ENCODE peak calls at places on chromosome 19, in four cellular contexts. One of them, this sample, is unnamed.

GRCh38 chr19:44772969-44773368 is 4.7 kb upstream of the CBLC start:
- DNase-seq in HEK293T: no peak
- DNase-seq in stimulated activated CD8-positive, alpha-beta memory T cell treated with anti-CD3 and anti-CD28 coated beads, Interleukin-7, amount 100 ng/mL, for 1 hour: no peak
- DNase-seq in fibroblast of lung: peak
- DNase-seq in this sample: no peak

GRCh38 chr19:17337675-17338439 is 504 bp downstream of the GTPBP3 start:
- DNase-seq in HEK293T: peak
- DNase-seq in stimulated activated CD8-positive, alpha-beta memory T cell treated with anti-CD3 and anti-CD28 coated beads, Interleukin-7, amount 100 ng/mL, for 1 hour: no peak
- DNase-seq in fibroblast of lung: no peak
- DNase-seq in this sample: no peak

GRCh38 chr19:13154241-13154778 is 4.1 kb downstream of the IER2 start:
- DNase-seq in HEK293T: no peak
- DNase-seq in stimulated activated CD8-positive, alpha-beta memory T cell treated with anti-CD3 and anti-CD28 coated beads, Interleukin-7, amount 100 ng/mL, for 1 hour: no peak
- DNase-seq in fibroblast of lung: peak
- DNase-seq in this sample: peak

GRCh38 chr19:28521614-28522544 is 691.1 kb downstream of the UQCRFS1 start:
- DNase-seq in HEK293T: no peak
- DNase-seq in stimulated activated CD8-positive, alpha-beta memory T cell treated with anti-CD3 and anti-CD28 coated beads, Interleukin-7, amount 100 ng/mL, for 1 hour: no peak
- DNase-seq in fibroblast of lung: no peak
- DNase-seq in this sample: no peak

GRCh38 chr19:19105365-19106060 is 32.8 kb downstream of the TMEM161A start:
- DNase-seq in HEK293T: peak
- DNase-seq in stimulated activated CD8-positive, alpha-beta memory T cell treated with anti-CD3 and anti-CD28 coated beads, Interleukin-7, amount 100 ng/mL, for 1 hour: no peak
- DNase-seq in fibroblast of lung: peak
- DNase-seq in this sample: no peak

GRCh38 chr19:55088543-55089265 is 13.0 kb downstream of the EPS8L1 start:
- DNase-seq in HEK293T: peak
- DNase-seq in stimulated activated CD8-positive, alpha-beta memory T cell treated with anti-CD3 and anti-CD28 coated beads, Interleukin-7, amount 100 ng/mL, for 1 hour: peak
- DNase-seq in fibroblast of lung: peak
- DNase-seq in this sample: peak

GRCh38 chr19:55247621-55248099 is 11.2 kb downstream of the PPP6R1 start:
- DNase-seq in HEK293T: no peak
- DNase-seq in stimulated activated CD8-positive, alpha-beta memory T cell treated with anti-CD3 and anti-CD28 coated beads, Interleukin-7, amount 100 ng/mL, for 1 hour: no peak
- DNase-seq in fibroblast of lung: peak
- DNase-seq in this sample: no peak

GRCh38 chr19:42424712-42425131 is 2.5 kb downstream of the LIPE start:
- DNase-seq in HEK293T: no peak
- DNase-seq in stimulated activated CD8-positive, alpha-beta memory T cell treated with anti-CD3 and anti-CD28 coated beads, Interleukin-7, amount 100 ng/mL, for 1 hour: no peak
- DNase-seq in fibroblast of lung: no peak
- DNase-seq in this sample: no peak

GRCh38 chr19:29873024-29873800 is 61.4 kb downstream of the CCNE1 start:
- DNase-seq in HEK293T: peak
- DNase-seq in stimulated activated CD8-positive, alpha-beta memory T cell treated with anti-CD3 and anti-CD28 coated beads, Interleukin-7, amount 100 ng/mL, for 1 hour: peak
- DNase-seq in fibroblast of lung: peak
- DNase-seq in this sample: peak

GRCh38 chr19:29687897-29688728 is 22.9 kb downstream of the PLEKHF1 start:
- DNase-seq in HEK293T: no peak
- DNase-seq in stimulated activated CD8-positive, alpha-beta memory T cell treated with anti-CD3 and anti-CD28 coated beads, Interleukin-7, amount 100 ng/mL, for 1 hour: no peak
- DNase-seq in fibroblast of lung: peak
- DNase-seq in this sample: no peak

This sample was measured in activated T-helper 1 cell treated with anti-CD3 and anti-CD28 coated beads, Interleukin-2, amount 50 U/mL, for 16 hours.